ENCODE peak calls at places on chromosomes 2 and 18, in six cellular contexts. Q is heart right ventricle, K is Peyer's patch, N is tibial nerve, D is tibial artery, T is esophagus squamous epithelium. H is an unnamed sample.

GRCh38 chr2:170052151-170052550 is 125.8 kb upstream of the MYO3B start:
- DNase-seq in Q (no peak), K (no peak), D (no peak), N (no peak), T (no peak), H (no peak)

GRCh38 chr18:58432050-58432727 is 196.7 kb downstream of the ALPK2 start:
- DNase-seq in D (no peak), N (no peak), K (no peak), Q (no peak), T (no peak), H (no peak)

GRCh38 chr2:165450141-165450540 is 19.4 kb upstream of the CSRNP3 start:
- DNase-seq in Q (no peak), T (no peak), D (no peak), K (no peak), N (no peak), H (no peak)

GRCh38 chr2:18559531-18559930 is 922 bp downstream of the RDH14 start:
- DNase-seq in K (no peak), T (no peak), N (no peak), D (peak; percentile 60), Q (no peak), H (no peak)

GRCh38 chr2:74526649-74527230 is 709 bp upstream of the DQX1 start:
- DNase-seq in K (no peak), T (no peak), N (no peak), Q (no peak), D (no peak), H (no peak)

GRCh38 chr2:227460079-227460485 is 11.9 kb upstream of the AGFG1 start:
- DNase-seq in K (no peak), T (no peak), D (no peak), N (no peak), Q (no peak), H (no peak)

GRCh38 chr2:165293439-165294420 is 54.5 kb downstream of the SCN2A start:
- DNase-seq in K (peak; percentile 61), D (no peak), T (no peak), N (no peak), Q (peak; percentile 79), H (peak; percentile 55)

GRCh38 chr2:42135381-42136312 is 33.5 kb upstream of the EML4 start:
- DNase-seq in N (no peak), T (no peak), D (no peak), Q (no peak), K (no peak), H (no peak)

GRCh38 chr2:151827564-151828142 is 568 bp downstream of the ARL5A start:
- DNase-seq in Q (peak; percentile 9), K (peak; percentile 55), N (no peak), T (no peak), D (peak; percentile 65), H (no peak)

GRCh38 chr18:28044036-28044435 is 132.9 kb downstream of the CDH2 start:
- DNase-seq in D (no peak), K (no peak), N (no peak), T (no peak), Q (no peak), H (no peak)

GRCh38 chr2:168928113-168928823 is 27.2 kb downstream of the G6PC2 start:
- DNase-seq in N (no peak), Q (no peak), K (no peak), D (no peak), T (no peak), H (no peak)

GRCh38 chr18:77056399-77057015 is 76.1 kb downstream of the MBP start:
- DNase-seq in K (peak; percentile 77), D (peak; percentile 74), N (no peak), Q (no peak), T (no peak), H (no peak)

GRCh38 chr2:76316691-76317090 is 606.0 kb upstream of the GCFC2 start:
- DNase-seq in K (no peak), N (no peak), T (no peak), Q (no peak), D (no peak), H (no peak)

GRCh38 chr2:69893684-69894481 is at the start of gene SNRNP27:
- DNase-seq in D (peak; percentile 85), Q (peak; percentile 85), K (peak; percentile 87), T (no peak), N (peak; percentile 60), H (peak; percentile 61)

GRCh38 chr2:112000399-112001135 is 54.5 kb upstream of the TMEM87B start:
- DNase-seq in Q (no peak), N (no peak), K (no peak), T (no peak), D (no peak), H (no peak)

GRCh38 chr2:9071032-9071431 is 67.5 kb upstream of the MBOAT2 start:
- DNase-seq in D (no peak), Q (no peak), N (no peak), K (peak; percentile 82), T (no peak), H (peak; percentile 53)

GRCh38 chr18:9552189-9552588 is 62.2 kb downstream of the PPP4R1 start:
- DNase-seq in T (no peak), Q (no peak), K (no peak), D (no peak), N (no peak), H (no peak)

GRCh38 chr2:118056165-118056534 is 32.1 kb upstream of the INSIG2 start:
- DNase-seq in Q (no peak), D (no peak), N (no peak), K (peak; percentile 75), T (peak; percentile 5), H (no peak)

GRCh38 chr2:159069229-159069628 is 100.8 kb downstream of the TANC1 start:
- DNase-seq in K (no peak), N (no peak), Q (no peak), T (no peak), D (no peak), H (no peak)

GRCh38 chr2:159070235-159070634 is 101.8 kb downstream of the TANC1 start:
- DNase-seq in T (no peak), Q (no peak), N (no peak), K (no peak), D (no peak), H (no peak)

GRCh38 chr2:159073256-159073655 is 104.8 kb downstream of the TANC1 start:
- DNase-seq in T (no peak), Q (no peak), N (no peak), D (no peak), K (no peak), H (no peak)

GRCh38 chr2:159072795-159073194 is 104.4 kb downstream of the TANC1 start:
- DNase-seq in K (no peak), N (no peak), Q (no peak), D (no peak), T (no peak), H (no peak)

GRCh38 chr2:159071190-159071915 is 102.9 kb downstream of the TANC1 start:
- DNase-seq in N (no peak), Q (no peak), D (no peak), T (no peak), K (no peak), H (no peak)
- H3K4me1 ChIP-seq in N (peaks cover 60% of the 10 kb centered on the region), Q (peaks cover 58% of the 10 kb centered on the region), D (peaks cover 8% of the 10 kb centered on the region), T (peaks cover 26% of the 10 kb centered on the region), K (no peaks in the 10 kb centered on the region), H (peaks cover 11% of the 10 kb centered on the region)

GRCh38 chr2:43944915-43945314 is 50.9 kb downstream of the LRPPRC start:
- DNase-seq in D (no peak), K (no peak), Q (no peak), T (no peak), N (no peak), H (no peak)

GRCh38 chr2:43948370-43948769 is 47.4 kb downstream of the LRPPRC start:
- DNase-seq in Q (no peak), D (no peak), N (no peak), K (no peak), T (no peak), H (no peak)

GRCh38 chr2:43945439-43945838 is 50.4 kb downstream of the LRPPRC start:
- DNase-seq in N (no peak), Q (no peak), D (no peak), T (no peak), K (no peak), H (no peak)

GRCh38 chr2:43950383-43951008 is 45.3 kb downstream of the LRPPRC start:
- DNase-seq in N (no peak), T (no peak), K (peak; percentile 47), Q (no peak), D (no peak), H (no peak)
- TF ChIP-seq CTCF in N (no peak), T (peak; percentile 33), K (peak; percentile 46), Q (peak; percentile 18), D (peak; percentile 21), H (peak; percentile 72)

GRCh38 chr2:128169497-128169896 is 78.5 kb downstream of the UGGT1 start:
- DNase-seq in N (no peak), T (no peak), Q (no peak), D (no peak), K (no peak), H (no peak)

GRCh38 chr2:128170776-128171175 is 79.8 kb downstream of the UGGT1 start:
- DNase-seq in N (no peak), D (no peak), Q (no peak), K (no peak), T (no peak), H (no peak)

GRCh38 chr2:128166954-128167353 is 76.0 kb downstream of the UGGT1 start:
- DNase-seq in Q (no peak), K (no peak), D (no peak), N (no peak), T (no peak), H (no peak)

GRCh38 chr2:128169933-128170709 is 79.1 kb downstream of the UGGT1 start:
- DNase-seq in T (no peak), K (no peak), N (no peak), D (no peak), Q (no peak), H (no peak)

GRCh38 chr2:128169094-128169493 is 78.1 kb downstream of the UGGT1 start:
- DNase-seq in T (no peak), N (no peak), Q (no peak), D (no peak), K (no peak), H (no peak)
- H3K27ac ChIP-seq in T (no peak overlapping the region), N (no peak overlapping the region), Q (no peak overlapping the region), D (no peak overlapping the region), K (no peak overlapping the region), H (no peak overlapping the region)

GRCh38 chr2:101699939-101700442 is 2.5 kb downstream of the MAP4K4 start:
- DNase-seq in N (no peak), Q (no peak), D (no peak), T (no peak), K (no peak), H (no peak)
- H3K4me1 ChIP-seq in N (peaks cover 63% of the 10 kb centered on the region), Q (peaks cover 63% of the 10 kb centered on the region), D (peaks cover 33% of the 10 kb centered on the region), T (peaks cover 32% of the 10 kb centered on the region), K (peaks cover 7% of the 10 kb centered on the region), H (peaks cover 8% of the 10 kb centered on the region)

DNA sequence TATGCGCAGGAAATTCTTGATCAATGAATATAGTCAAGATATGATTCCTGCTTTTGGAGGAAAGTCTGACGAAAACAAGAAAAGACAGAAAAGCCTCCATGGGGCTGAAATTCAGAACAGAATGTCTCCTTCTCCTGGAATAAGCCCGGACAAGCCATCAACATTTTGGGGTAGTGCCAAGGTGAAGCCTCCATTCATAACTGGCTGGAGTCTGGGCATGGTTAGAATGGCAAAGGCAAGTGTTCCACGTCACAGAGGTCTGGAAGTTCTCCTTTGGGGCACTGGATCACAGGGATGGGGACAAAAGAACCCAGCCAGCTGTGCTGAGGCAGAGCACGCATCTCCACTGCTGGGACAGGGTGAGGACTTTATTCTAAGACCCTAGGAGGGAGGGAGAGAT is 505.7 kb downstream of the CMPK2 start:
- DNase-seq in Q (no peak), T (no peak), K (no peak), D (no peak), N (no peak), H (no peak)
- TF ChIP-seq CTCF in Q (no peak), T (no peak), K (no peak), D (no peak), N (no peak), H (no peak)